ENCODE peak calls at places on chromosomes 6 and 20, in six cellular contexts. V, Z, A, S, C and M are unnamed samples.
A peak's percentile ranks its signal among the peaks of the same experiment; 100 is the strongest.

GRCh38 chr6:121771937-121772717 is 336.7 kb downstream of the GJA1 start:
- DNase-seq in A (no peak), V (no peak), C (no peak), Z (no peak), S (no peak), M (no peak)

GRCh38 chr6:33758807-33759206 is 12.1 kb upstream of the IP6K3 start:
- DNase-seq in A (no peak), C (no peak), Z (no peak), V (no peak), S (no peak), M (no peak)

GRCh38 chr6:23445157-23445710 is 680.8 kb upstream of the NRSN1 start:
- DNase-seq in A (no peak), V (no peak), S (peak; percentile 31), C (no peak), Z (no peak), M (peak; percentile 6)

GRCh38 chr20:12237772-12238171 is 320.1 kb downstream of the BTBD3 start:
- DNase-seq in A (no peak), V (no peak), Z (no peak), C (peak; percentile 6), S (peak; percentile 48), M (no peak)

GRCh38 chr6:22975079-22975478 is 405.7 kb downstream of the HDGFL1 start:
- DNase-seq in A (no peak), S (no peak), Z (no peak), V (no peak), C (no peak), M (no peak)

GRCh38 chr6:149026530-149026942 is 279.7 kb downstream of the UST start:
- DNase-seq in S (no peak), A (peak; percentile 91), Z (peak; percentile 62), V (no peak), C (peak; percentile 83), M (no peak)

GRCh38 chr20:36130316-36130865 is 24.1 kb upstream of the EPB41L1 start:
- DNase-seq in C (no peak), Z (no peak), V (no peak), A (no peak), S (no peak), M (no peak)

GRCh38 chr20:40844285-40844684 is 155.2 kb upstream of the MAFB start:
- DNase-seq in A (no peak), C (no peak), S (no peak), V (no peak), Z (peak; percentile 33), M (no peak)

GRCh38 chr20:11686900-11687543 is 230.7 kb upstream of the BTBD3 start:
- DNase-seq in V (no peak), S (peak; percentile 59), Z (no peak), A (no peak), C (no peak), M (no peak)

GRCh38 chr6:157774153-157775135 is 48.6 kb upstream of the SNX9 start:
- DNase-seq in Z (peak; percentile 29), V (no peak), A (no peak), S (no peak), C (no peak), M (no peak)

GRCh38 chr6:87815449-87815848 is 113.4 kb upstream of the AKIRIN2 start:
- DNase-seq in C (no peak), S (no peak), A (no peak), Z (no peak), V (no peak), M (no peak)

GRCh38 chr6:28643017-28643740 is 117.5 kb downstream of the GPX5 start:
- DNase-seq in A (peak; percentile 68), V (no peak), C (peak; percentile 82), S (no peak), Z (no peak), M (no peak)

GRCh38 chr6:34575326-34575725 is 19.2 kb upstream of the SPDEF start:
- DNase-seq in Z (peak; percentile 6), S (no peak), V (no peak), C (no peak), A (no peak), M (no peak)